ENCODE peak calls at places on chromosome 16, in four cellular contexts. R is fibroblast of lung, U is HCT116, P is psoas muscle. T is an unnamed sample.

GRCh38 chr16:3065069-3065741 is at the start of gene IL32:
- DNase-seq in R (peak), U (no peak), P (peak), T (no peak)

GRCh38 chr16:75745823-75746222 is 19.5 kb upstream of the CPHXL start:
- DNase-seq in R (no peak), U (no peak), P (no peak), T (no peak)

GRCh38 chr16:27920391-27920891 is 143.1 kb downstream of the GSG1L start:
- DNase-seq in R (no peak), U (peak), P (no peak), T (no peak)

GRCh38 chr16:14350626-14351025 is 279.4 kb downstream of the PARN start:
- DNase-seq in R (no peak), U (no peak), P (no peak), T (no peak)

GRCh38 chr16:4320571-4321137 is 4.8 kb downstream of the GLIS2 start:
- DNase-seq in R (no peak), U (no peak), P (no peak), T (no peak)

GRCh38 chr16:46859719-46860152 is 24.4 kb upstream of the GPT2 start:
- DNase-seq in R (peak), U (peak), P (peak), T (no peak)

GRCh38 chr16:53893731-53894435 is 189.9 kb downstream of the FTO start:
- DNase-seq in R (peak), U (no peak), P (peak), T (peak)

GRCh38 chr16:24493859-24494258 is 45.5 kb upstream of the RBBP6 start:
- DNase-seq in R (no peak), U (no peak), P (no peak), T (no peak)

GRCh38 chr16:17359778-17360177 is 111.0 kb downstream of the XYLT1 start:
- DNase-seq in R (peak), U (no peak), P (no peak), T (no peak)

GRCh38 chr16:52532384-52532783 is 14.6 kb downstream of the TOX3 start:
- DNase-seq in R (no peak), U (no peak), P (no peak), T (no peak)

GRCh38 chr16:58508671-58509251 is 6.6 kb upstream of the SETD6 start:
- DNase-seq in R (no peak), U (no peak), P (no peak), T (no peak)

GRCh38 chr16:6189216-6189615 is 1091.6 kb upstream of the EEF2KMT start:
- DNase-seq in R (no peak), U (no peak), P (no peak), T (no peak)

GRCh38 chr16:75377971-75378386 is 55.3 kb downstream of the CFDP1 start:
- DNase-seq in R (peak), U (no peak), P (no peak), T (no peak)

GRCh38 chr16:73093146-73094144 is 45.5 kb upstream of the ZFHX3 start:
- DNase-seq in R (peak), U (no peak), P (peak), T (no peak)

GRCh38 chr16:8866118-8866883 is 2.5 kb downstream of the CARHSP1 start:
- DNase-seq in R (peak), U (no peak), P (peak), T (peak)

GRCh38 chr16:14378131-14378551 is 251.9 kb downstream of the PARN start:
- DNase-seq in R (peak), U (peak), P (no peak), T (no peak)

GRCh38 chr16:14036869-14037268 is 34.2 kb upstream of the MRTFB start:
- DNase-seq in R (no peak), U (no peak), P (no peak), T (no peak)

GRCh38 chr16:89452925-89453324 is 37.4 kb downstream of the ANKRD11 start:
- DNase-seq in R (no peak), U (no peak), P (no peak), T (no peak)

GRCh38 chr16:8656376-8656775 is 18.0 kb upstream of the ABAT start:
- DNase-seq in R (no peak), U (no peak), P (no peak), T (no peak)

GRCh38 chr16:86635926-86636325 is 57.6 kb downstream of the FOXL1 start:
- DNase-seq in R (no peak), U (no peak), P (no peak), T (no peak)

GRCh38 chr16:86634290-86634689 is 55.9 kb downstream of the FOXL1 start:
- DNase-seq in R (peak), U (peak), P (no peak), T (no peak)

GRCh38 chr16:86637744-86638143 is 59.4 kb downstream of the FOXL1 start:
- DNase-seq in R (no peak), U (no peak), P (no peak), T (no peak)

GRCh38 chr16:86632944-86633343 is 54.6 kb downstream of the FOXL1 start:
- DNase-seq in R (no peak), U (no peak), P (no peak), T (no peak)

DNA sequence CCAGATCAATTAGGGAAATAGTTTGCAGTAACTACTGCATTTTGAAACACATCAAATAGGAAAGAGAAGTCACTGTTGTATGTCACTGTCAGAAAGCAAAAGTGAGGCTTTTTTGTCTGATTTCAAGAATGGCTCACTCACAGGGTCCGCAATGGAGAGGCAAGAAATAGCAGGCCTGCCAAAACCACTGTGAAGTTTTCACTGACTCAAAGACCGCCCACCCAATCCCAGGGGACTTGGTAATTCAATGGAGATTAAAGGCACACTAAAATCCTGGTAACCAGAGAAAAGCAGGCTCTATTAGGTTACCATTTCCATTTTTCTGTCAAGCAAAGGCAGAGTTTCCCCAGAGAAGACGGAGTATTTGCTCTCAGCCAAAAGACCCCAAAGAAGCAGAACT is 56.8 kb downstream of the FOXL1 start:
- DNase-seq in R (peak), U (no peak), P (no peak), T (no peak)
- H3K4me3 ChIP-seq in R (no peak), U (no peak), P (no peak), T (no peak)

GRCh38 chr16:67395105-67395457 is 1.8 kb upstream of the TPPP3 start:
- DNase-seq in R (no peak), U (no peak), P (no peak), T (no peak)

GRCh38 chr16:67393111-67393789 is at the start of gene TPPP3:
- DNase-seq in R (peak), U (no peak), P (peak), T (no peak)

GRCh38 chr16:67394271-67395104 is 1.2 kb upstream of the TPPP3 start:
- DNase-seq in R (no peak), U (no peak), P (no peak), T (no peak)

GRCh38 chr16:67392301-67393059 is 818 bp downstream of the TPPP3 start:
- DNase-seq in R (no peak), U (no peak), P (no peak), T (no peak)

GRCh38 chr16:67393790-67394270 is 532 bp upstream of the TPPP3 start:
- DNase-seq in R (no peak), U (no peak), P (no peak), T (no peak)
- H3K4me3 ChIP-seq in R (peak), U (no peak), P (peak), T (no peak)

DNA sequence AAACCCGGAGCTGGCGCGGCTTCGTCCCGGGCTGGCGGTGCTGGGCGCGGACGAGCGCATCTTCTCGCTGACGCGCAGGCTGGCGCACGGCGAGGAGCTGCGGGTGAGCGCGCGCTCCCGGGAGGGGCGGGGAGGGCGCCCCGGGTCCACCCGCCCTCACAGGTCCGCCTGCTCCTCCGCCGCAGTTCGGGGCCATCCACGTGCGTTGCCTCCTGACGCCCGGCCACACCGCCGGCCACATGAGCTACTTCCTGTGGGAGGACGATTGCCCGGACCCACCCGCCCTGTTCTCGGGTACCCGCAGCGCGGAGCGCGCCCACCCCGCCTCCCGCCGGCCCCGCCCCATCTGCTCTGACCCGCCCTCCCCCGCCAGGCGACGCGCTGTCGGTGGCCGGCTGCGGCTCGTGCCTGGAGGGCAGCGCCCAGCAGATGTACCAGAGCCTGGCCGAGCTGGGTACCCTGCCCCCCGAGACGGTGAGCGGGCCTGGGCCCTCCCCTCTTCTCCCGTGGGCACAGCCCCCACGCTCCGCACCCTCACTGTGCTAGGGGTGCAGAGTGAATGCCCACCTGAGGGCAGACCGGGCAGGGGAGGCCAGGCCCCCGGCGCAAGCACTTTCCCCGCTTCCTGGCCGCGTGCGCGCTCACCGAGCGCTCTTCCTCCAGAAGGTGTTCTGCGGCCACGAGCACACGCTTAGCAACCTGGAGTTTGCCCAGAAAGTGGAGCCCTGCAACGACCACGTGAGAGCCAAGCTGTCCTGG is 1.4 kb downstream of the HAGHL start:
- DNase-seq in R (peak), U (peak), P (peak), T (peak)
- H3K4me3 ChIP-seq in R (peak), U (peak), P (peak), T (peak)

GRCh38 chr16:20380782-20381181 is 23.8 kb downstream of the PDILT start:
- DNase-seq in R (no peak), U (no peak), P (no peak), T (no peak)
- H3K4me3 ChIP-seq in R (no peak), U (no peak), P (no peak), T (no peak)

GRCh38 chr16:49700928-49701685 is 154.8 kb downstream of the ZNF423 start:
- DNase-seq in R (peak), U (no peak), P (no peak), T (no peak)
- H3K4me3 ChIP-seq in R (no peak), U (no peak), P (no peak), T (no peak)

DNA sequence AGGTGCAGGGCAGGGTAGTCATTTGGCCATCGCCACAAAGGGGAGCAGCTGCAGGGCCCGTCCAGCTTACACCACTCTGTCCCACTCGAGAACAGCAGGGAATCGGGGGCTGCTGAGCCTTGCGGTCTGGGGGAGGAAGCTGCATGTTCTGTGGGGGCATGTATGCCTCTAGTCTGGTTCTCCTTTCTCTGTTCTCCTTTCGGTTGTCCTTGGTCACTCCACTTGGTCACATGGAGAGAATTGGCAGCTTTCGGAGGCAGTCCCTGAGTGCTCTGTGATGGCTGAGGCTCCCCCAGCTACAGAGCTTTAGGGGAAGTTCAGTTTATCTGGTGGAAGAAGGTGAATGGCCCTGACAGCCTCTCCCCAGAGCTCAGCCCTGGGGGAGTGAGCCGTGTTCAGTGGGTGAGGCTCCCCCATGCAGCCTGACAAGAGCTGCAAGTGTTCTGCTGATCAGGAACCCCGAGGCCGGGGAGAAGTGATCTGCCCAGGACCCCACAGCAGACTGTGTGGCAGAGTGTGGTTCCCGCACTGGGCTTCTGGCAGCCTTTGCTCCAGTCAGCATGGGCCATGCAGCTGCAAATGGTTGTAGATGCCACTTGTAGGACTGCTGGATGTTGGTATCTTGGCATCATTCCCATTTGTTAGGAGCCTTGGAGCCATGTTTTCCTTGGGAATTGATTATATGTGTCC is 22.3 kb upstream of the SMPD3 start:
- DNase-seq in R (no peak), U (no peak), P (peak), T (no peak)
- H3K4me3 ChIP-seq in R (peak), U (no peak), P (peak), T (peak)

GRCh38 chr16:23140082-23140481 is 9.2 kb downstream of the USP31 start:
- DNase-seq in R (no peak), U (no peak), P (no peak), T (no peak)
- H3K4me3 ChIP-seq in R (no peak), U (no peak), P (no peak), T (no peak)

DNA sequence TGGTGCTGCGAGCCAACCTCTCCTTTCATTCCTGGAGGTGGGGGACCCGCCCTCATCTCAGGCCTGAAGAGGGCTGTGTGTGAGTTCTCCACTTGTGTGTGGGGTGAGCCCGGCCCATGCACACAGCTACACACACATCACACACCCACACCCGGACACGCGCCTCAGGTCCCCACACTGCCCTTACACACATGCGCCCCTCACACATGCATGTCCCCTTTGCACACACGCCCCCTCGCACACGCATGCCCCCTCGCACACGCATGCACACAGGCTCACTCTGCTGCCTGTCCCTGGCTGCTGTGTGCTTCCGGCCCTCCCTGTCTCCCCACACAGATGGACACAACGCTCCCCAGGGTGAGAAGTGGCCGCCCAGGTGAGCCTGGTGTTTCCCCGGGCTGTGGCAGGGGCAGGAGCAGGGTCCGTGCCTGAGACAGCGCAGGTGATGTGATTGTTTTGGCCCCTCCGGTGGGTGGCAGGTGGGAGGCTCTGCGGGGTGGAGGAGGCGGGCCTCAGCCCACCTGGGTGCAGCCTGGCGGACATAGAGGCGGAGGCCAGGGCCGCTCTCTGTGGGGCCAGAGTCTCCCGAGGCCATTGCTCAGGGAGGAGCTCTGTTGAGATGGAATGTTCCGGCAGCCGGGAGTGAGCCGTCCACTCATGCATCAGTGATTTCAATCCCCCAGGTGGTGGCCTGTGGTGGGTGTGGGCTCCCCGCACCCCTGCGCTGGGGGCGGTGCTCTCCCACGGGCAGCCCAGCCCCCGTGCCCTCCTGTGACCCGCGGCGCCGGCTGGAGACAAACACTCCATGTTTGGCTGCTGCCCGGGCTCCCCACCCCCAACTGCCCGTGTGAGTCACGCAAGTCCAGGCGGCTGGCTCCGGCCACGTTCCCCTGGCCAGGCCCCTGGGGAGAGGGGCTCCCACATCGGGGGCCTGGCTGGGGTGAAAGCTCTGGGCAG is 29.1 kb downstream of the CACNA1H start:
- DNase-seq in R (peak), U (no peak), P (peak), T (no peak)
- H3K4me3 ChIP-seq in R (no peak), U (peak), P (no peak), T (no peak)

DNA sequence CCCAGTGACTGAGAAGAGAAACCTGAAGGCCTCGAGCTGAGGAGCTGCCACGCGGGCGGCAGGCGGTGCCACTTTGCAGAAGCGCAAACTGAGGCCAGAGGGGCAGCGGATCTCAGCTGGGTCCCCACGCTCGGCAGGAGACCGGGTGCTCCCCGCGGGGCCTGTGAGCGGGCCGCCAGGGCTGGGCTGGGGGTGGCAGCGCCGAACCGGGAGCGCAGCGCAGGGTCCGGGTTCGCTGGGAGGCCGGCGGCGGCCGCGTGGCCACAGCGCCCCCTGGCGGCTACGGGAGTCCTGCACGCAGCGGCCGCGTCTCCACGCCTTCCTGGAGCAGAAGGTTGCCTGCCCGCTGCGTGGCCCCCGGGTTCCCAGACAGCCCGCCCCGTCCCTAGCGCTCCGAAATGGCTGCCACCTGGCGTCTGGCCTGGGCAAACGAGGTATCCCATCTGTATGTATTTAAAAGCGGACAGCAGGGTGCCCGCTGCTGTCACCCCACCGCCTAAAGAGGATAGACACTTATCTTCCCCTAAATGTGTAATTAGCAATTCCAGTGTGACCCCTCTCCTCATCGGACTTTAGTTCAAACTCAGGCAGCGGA is 96.1 kb upstream of the CDH5 start:
- DNase-seq in R (peak), U (peak), P (peak), T (no peak)
- H3K4me3 ChIP-seq in R (peak), U (peak), P (peak), T (peak)